ENCODE peak calls at places on chromosomes 3 and 15, in eight cellular contexts. K, B, S, P, G, H, Y and D are unnamed samples.
A peak's percentile ranks its signal among the peaks of the same experiment; 100 is the strongest.

GRCh38 chr15:46654993-46655392 is 1020.2 kb downstream of the SQOR start:
- DNase-seq in H (no peak), B (no peak), P (no peak), S (no peak), G (no peak), Y (no peak), K (no peak), D (no peak)

GRCh38 chr3:142925140-142925539 is 36.3 kb upstream of the PCOLCE2 start:
- DNase-seq in K (no peak), P (no peak), S (no peak), B (no peak), Y (no peak), H (no peak), G (no peak), D (no peak)

GRCh38 chr3:70982700-70983140 is 600.8 kb downstream of the FOXP1 start:
- DNase-seq in S (no peak), H (peak; percentile 53), P (peak; percentile 81), Y (peak; percentile 69), B (peak; percentile 14), G (no peak), K (peak; percentile 54), D (peak; percentile 58)

GRCh38 chr3:37536033-37536432 is 325.6 kb upstream of the CTDSPL start:
- DNase-seq in G (no peak), H (no peak), K (no peak), B (no peak), S (no peak), Y (no peak), P (no peak), D (no peak)

GRCh38 chr3:118990818-118991560 is 43.7 kb downstream of the IGSF11 start:
- DNase-seq in P (no peak), K (no peak), Y (no peak), B (no peak), S (no peak), G (no peak), H (no peak), D (no peak)

GRCh38 chr3:57559526-57559925 is 3.5 kb downstream of the PDE12 start:
- DNase-seq in G (no peak), S (no peak), P (peak; percentile 63), K (no peak), H (no peak), Y (no peak), B (no peak), D (no peak)

GRCh38 chr15:75025102-75025501 is 1.7 kb downstream of the PPCDC start:
- DNase-seq in H (no peak), G (no peak), S (no peak), P (no peak), Y (no peak), K (no peak), B (no peak), D (no peak)

GRCh38 chr15:69551391-69552056 is 98.9 kb downstream of the RPLP1 start:
- DNase-seq in Y (peak; percentile 35), G (no peak), H (no peak), S (no peak), K (no peak), B (no peak), P (no peak), D (no peak)